ENCODE peak calls at places on chromosomes 4 and X, in six cellular contexts. W, Q, T, P, M and O are unnamed samples.

GRCh38 chr4:42070463-42070862 is 80.1 kb downstream of the SLC30A9 start:
- DNase-seq in T (no peak), W (no peak), M (no peak), P (no peak), Q (no peak), O (no peak)

GRCh38 chr4:188113156-188113555 is 3.8 kb upstream of the TRIML2 start:
- DNase-seq in P (no peak), W (no peak), T (no peak), Q (no peak), M (no peak), O (no peak)

GRCh38 chrX:54171527-54171926 is 11.5 kb downstream of the FAM120C start:
- DNase-seq in W (no peak), Q (no peak), M (no peak), P (no peak), T (no peak), O (no peak)

GRCh38 chr4:113686950-113687718 is 74.4 kb downstream of the CAMK2D start:
- DNase-seq in M (no peak), T (no peak), W (no peak), P (no peak), Q (no peak), O (no peak)

GRCh38 chr4:113355550-113356371 is 306.3 kb downstream of the ANK2 start:
- DNase-seq in Q (no peak), W (peak), T (no peak), M (no peak), P (peak), O (no peak)

GRCh38 chr4:143375326-143376073 is 38.8 kb downstream of the GAB1 start:
- DNase-seq in Q (peak), T (no peak), W (no peak), P (no peak), M (peak), O (peak)

GRCh38 chr4:47831026-47831689 is 6.7 kb downstream of the CORIN start:
- DNase-seq in T (peak), M (no peak), W (no peak), Q (peak), P (no peak), O (peak)

GRCh38 chr4:83217721-83218522 is 66.7 kb downstream of the COQ2 start:
- DNase-seq in M (no peak), Q (no peak), P (peak), T (peak), W (peak), O (peak)

GRCh38 chr4:16259531-16260246 is 33.4 kb upstream of the TAPT1 start:
- DNase-seq in P (no peak), T (no peak), W (no peak), M (no peak), Q (no peak), O (no peak)

GRCh38 chr4:170138580-170139194 is 48.9 kb upstream of the AADAT start:
- DNase-seq in T (peak), W (peak), P (peak), Q (peak), M (peak), O (no peak)

GRCh38 chrX:42378857-42379256 is 399.1 kb downstream of the PPP1R2C start:
- DNase-seq in T (no peak), W (no peak), Q (no peak), M (no peak), P (no peak), O (no peak)